ENCODE peak calls at places on chromosome 15, in four cellular contexts. One of them, this sample, is unnamed.

GRCh38 chr15:66787472-66787871 is 85.4 kb downstream of the SMAD6 start:
- DNase-seq in T1000: no peak
- DNase-seq in endothelial cell: no peak
- DNase-seq in AML-193: no peak
- DNase-seq in this sample: no peak

GRCh38 chr15:89192771-89193170 is 28.6 kb downstream of the RLBP1 start:
- DNase-seq in AML-193: no peak
- DNase-seq in endothelial cell: no peak
- DNase-seq in T1000: no peak
- DNase-seq in this sample: no peak

GRCh38 chr15:37819191-37819590 is 115.2 kb upstream of the TMCO5A start:
- DNase-seq in AML-193: no peak
- DNase-seq in endothelial cell: no peak
- DNase-seq in T1000: no peak
- DNase-seq in this sample: no peak

GRCh38 chr15:29821416-29822099 is 710 bp downstream of the TJP1 start:
- DNase-seq in T1000: peak; percentile 59
- DNase-seq in AML-193: no peak
- DNase-seq in endothelial cell: peak; percentile 75
- DNase-seq in this sample: no peak

GRCh38 chr15:31292391-31293020 is 34.1 kb upstream of the KLF13 start:
- DNase-seq in endothelial cell: no peak
- DNase-seq in AML-193: no peak
- DNase-seq in T1000: no peak
- DNase-seq in this sample: no peak

GRCh38 chr15:77838061-77838460 is 205.3 kb upstream of the LINGO1 start:
- DNase-seq in endothelial cell: no peak
- DNase-seq in AML-193: no peak
- DNase-seq in T1000: no peak
- DNase-seq in this sample: no peak

GRCh38 chr15:59993041-59993750 is 10.9 kb upstream of the FOXB1 start:
- DNase-seq in AML-193: no peak
- DNase-seq in T1000: no peak
- DNase-seq in endothelial cell: no peak
- DNase-seq in this sample: no peak

GRCh38 chr15:55628369-55628730 is 40.2 kb upstream of the PYGO1 start:
- DNase-seq in T1000: no peak
- DNase-seq in endothelial cell: no peak
- DNase-seq in AML-193: no peak
- DNase-seq in this sample: no peak

GRCh38 chr15:62444104-62445027 is 279.3 kb upstream of the C2CD4B start:
- DNase-seq in T1000: peak; percentile 49
- DNase-seq in endothelial cell: no peak
- DNase-seq in AML-193: no peak
- DNase-seq in this sample: no peak

GRCh38 chr15:93362821-93363220 is 273.8 kb upstream of the RGMA start:
- DNase-seq in AML-193: no peak
- DNase-seq in T1000: no peak
- DNase-seq in endothelial cell: peak; percentile 19
- DNase-seq in this sample: no peak

GRCh38 chr15:74199293-74199645 is 3.3 kb downstream of the STRA6 start:
- DNase-seq in T1000: no peak
- DNase-seq in endothelial cell: no peak
- DNase-seq in AML-193: no peak
- DNase-seq in this sample: no peak

GRCh38 chr15:52682776-52683175 is 3.6 kb upstream of the ATOSA start:
- DNase-seq in endothelial cell: no peak
- DNase-seq in AML-193: peak; percentile 71
- DNase-seq in T1000: no peak
- DNase-seq in this sample: no peak

GRCh38 chr15:56792211-56792610 is 58.9 kb upstream of the ZNF280D start:
- DNase-seq in T1000: no peak
- DNase-seq in endothelial cell: no peak
- DNase-seq in AML-193: no peak
- DNase-seq in this sample: no peak

GRCh38 chr15:48336940-48337339 is 5.7 kb downstream of the DUT start:
- DNase-seq in endothelial cell: peak; percentile 15
- DNase-seq in T1000: no peak
- DNase-seq in AML-193: no peak
- DNase-seq in this sample: no peak

GRCh38 chr15:99343836-99344551 is 92.7 kb downstream of the LRRC28 start:
- DNase-seq in T1000: no peak
- DNase-seq in endothelial cell: peak; percentile 58
- DNase-seq in AML-193: no peak
- DNase-seq in this sample: peak; percentile 6

This sample was measured in stimulated activated naive CD4-positive, alpha-beta T cell treated with Interleukin-2 at 50 U/mL for 16 hours.